ENCODE peak calls at places on chromosomes 6 and 20, in six cellular contexts. I is A172; V is brain microvascular endothelial cell; B is stimulated activated CD4-positive, alpha-beta T cell treated with anti-CD3 and anti-CD28 coated beads, Interleukin-15, amount 100 ng/mL, for 1 hour; P is EH; Z is skeletal muscle cell. R is an unnamed sample.

GRCh38 chr6:7747901-7748504 is 22.1 kb downstream of the BMP6 start:
- DNase-seq in I (no peak), V (no peak), B (no peak), P (no peak), Z (no peak), R (no peak)

GRCh38 chr6:170089937-170090335 is 200.9 kb downstream of the DLL1 start:
- DNase-seq in I (no peak), V (no peak), B (no peak), P (no peak), Z (no peak), R (no peak)

GRCh38 chr6:154920502-154921200 is 74.5 kb upstream of the TIAM2 start:
- DNase-seq in I (no peak), V (no peak), B (no peak), P (peak), Z (no peak), R (peak)

GRCh38 chr20:49938173-49939163 is 2.3 kb downstream of the RNF114 start:
- DNase-seq in I (no peak), V (peak), B (no peak), P (peak), Z (no peak), R (peak)

GRCh38 chr6:7673063-7673536 is 52.8 kb upstream of the BMP6 start:
- DNase-seq in I (peak), V (peak), B (no peak), P (peak), Z (no peak), R (peak)

GRCh38 chr6:91860951-91861350 is 1274.1 kb upstream of the MAP3K7 start:
- DNase-seq in I (peak), V (peak), B (no peak), P (no peak), Z (peak), R (no peak)

GRCh38 chr6:34242252-34243130 is 5.8 kb downstream of the HMGA1 start:
- DNase-seq in I (no peak), V (no peak), B (no peak), P (no peak), Z (no peak), R (no peak)

GRCh38 chr20:3071610-3072529 is at the start of gene OXT:
- DNase-seq in I (no peak), V (no peak), B (peak), P (peak), Z (no peak), R (no peak)

R was measured in AG10803.